ENCODE peak calls at places on chromosome 22, in five cellular contexts. S is neuronal stem cell; F is activated CD4-positive, alpha-beta T cell treated with anti-CD3 and anti-CD28 coated beads for 48 hours; Y is NCI-H2107; L is activated naive CD4-positive, alpha-beta T cell treated with anti-CD3 and anti-CD28 coated beads, Interleukin-2, amount 50 U/mL, for 72 hours. X is an unnamed sample.

GRCh38 chr22:22042599-22043295 is 60.2 kb upstream of the TOP3B start:
- DNase-seq in S (no peak), F (no peak), Y (no peak), L (no peak), X (no peak)

GRCh38 chr22:25068701-25069100 is 116.2 kb downstream of the KIAA1671 start:
- DNase-seq in S (no peak), F (peak), Y (no peak), L (peak), X (no peak)

GRCh38 chr22:24069721-24070120 is 58.6 kb downstream of the CABIN1 start:
- DNase-seq in S (no peak), F (no peak), Y (no peak), L (no peak), X (no peak)

GRCh38 chr22:37739611-37740049 is 42.8 kb downstream of the TRIOBP start:
- DNase-seq in S (no peak), F (no peak), Y (no peak), L (no peak), X (no peak)

GRCh38 chr22:40855960-40856512 is 403 bp downstream of the ST13 start:
- DNase-seq in S (peak), F (peak), Y (no peak), L (peak), X (peak)

GRCh38 chr22:36423461-36424404 is 36.0 kb upstream of the MYH9 start:
- DNase-seq in S (no peak), F (no peak), Y (no peak), L (no peak), X (no peak)

GRCh38 chr22:48918585-48919186 is 909.0 kb downstream of the BRD1 start:
- DNase-seq in S (no peak), F (no peak), Y (no peak), L (no peak), X (no peak)

GRCh38 chr22:27107824-27108223 is 450.4 kb downstream of the MIAT start:
- DNase-seq in S (no peak), F (no peak), Y (no peak), L (no peak), X (no peak)

GRCh38 chr22:33867118-33867863 is 53.0 kb downstream of the LARGE1 start:
- DNase-seq in S (no peak), F (no peak), Y (no peak), L (no peak), X (no peak)

GRCh38 chr22:38776086-38776485 is 17.9 kb downstream of the DNAL4 start:
- DNase-seq in S (no peak), F (no peak), Y (no peak), L (no peak), X (no peak)

GRCh38 chr22:45454260-45454659 is 40.8 kb downstream of the RIBC2 start:
- DNase-seq in S (no peak), F (no peak), Y (no peak), L (no peak), X (no peak)

GRCh38 chr22:26462971-26463661 is 20.5 kb downstream of the HPS4 start:
- DNase-seq in S (no peak), F (no peak), Y (no peak), L (no peak), X (no peak)

GRCh38 chr22:44371741-44372525 is 59.2 kb upstream of the SHISAL1 start:
- DNase-seq in S (no peak), F (no peak), Y (no peak), L (no peak), X (no peak)

GRCh38 chr22:35098921-35099320 is 33.0 kb downstream of the ISX start:
- DNase-seq in S (no peak), F (no peak), Y (no peak), L (no peak), X (no peak)

GRCh38 chr22:30675436-30675835 is 7.8 kb upstream of the DUSP18 start:
- DNase-seq in S (no peak), F (no peak), Y (no peak), L (no peak), X (peak)

GRCh38 chr22:50269573-50270301 is 443 bp downstream of the MAPK11 start:
- DNase-seq in S (no peak), F (peak), Y (no peak), L (peak), X (no peak)

GRCh38 chr22:40708177-40708576 is 28.9 kb downstream of the MCHR1 start:
- DNase-seq in S (no peak), F (no peak), Y (no peak), L (no peak), X (no peak)

GRCh38 chr22:43183496-43184263 is 3.3 kb downstream of the TTLL12 start:
- DNase-seq in S (no peak), F (no peak), Y (no peak), L (no peak), X (no peak)

GRCh38 chr22:26479792-26480610 is 3.6 kb downstream of the HPS4 start:
- DNase-seq in S (no peak), F (no peak), Y (no peak), L (no peak), X (peak)

GRCh38 chr22:44337658-44338004 is 24.9 kb upstream of the SHISAL1 start:
- DNase-seq in S (no peak), F (peak), Y (no peak), L (no peak), X (no peak)

GRCh38 chr22:28341001-28341400 is 338.6 kb downstream of the TTC28 start:
- DNase-seq in S (no peak), F (no peak), Y (no peak), L (no peak), X (no peak)

GRCh38 chr22:44523981-44524759 is 26.1 kb upstream of the RTL6 start:
- DNase-seq in S (no peak), F (no peak), Y (no peak), L (no peak), X (peak)

GRCh38 chr22:46976598-46976997 is 214.1 kb downstream of the TBC1D22A start:
- DNase-seq in S (no peak), F (no peak), Y (no peak), L (no peak), X (no peak)

GRCh38 chr22:20001082-20001638 is 15.5 kb downstream of the ARVCF start:
- DNase-seq in S (no peak), F (no peak), Y (no peak), L (no peak), X (no peak)

GRCh38 chr22:47309946-47310345 is 547.5 kb downstream of the TBC1D22A start:
- DNase-seq in S (no peak), F (no peak), Y (no peak), L (no peak), X (no peak)

GRCh38 chr22:45867118-45867905 is 109.7 kb downstream of the WNT7B start:
- DNase-seq in S (no peak), F (no peak), Y (no peak), L (no peak), X (no peak)

GRCh38 chr22:36077261-36077660 is 48.6 kb upstream of the RBFOX2 start:
- DNase-seq in S (no peak), F (no peak), Y (no peak), L (no peak), X (no peak)

GRCh38 chr22:44402196-44403111 is 89.7 kb upstream of the SHISAL1 start:
- DNase-seq in S (no peak), F (no peak), Y (no peak), L (no peak), X (no peak)

GRCh38 chr22:33785283-33785991 is 134.8 kb downstream of the LARGE1 start:
- DNase-seq in S (no peak), F (peak), Y (no peak), L (no peak), X (peak)

GRCh38 chr22:23217171-23218052 is 37.1 kb downstream of the BCR start:
- DNase-seq in S (no peak), F (no peak), Y (no peak), L (no peak), X (no peak)

GRCh38 chr22:35703861-35704584 is 13.6 kb upstream of the APOL5 start:
- DNase-seq in S (no peak), F (no peak), Y (no peak), L (no peak), X (no peak)